ENCODE peak calls at places on chromosomes 11 and 22, in seven cellular contexts. One of them, this sample, is unnamed.
A peak's percentile ranks its signal among the peaks of the same experiment; 100 is the strongest.

GRCh38 chr11:17585911-17586695 is 39.0 kb downstream of the OTOG start:
- DNase-seq in tibial nerve: no peak
- DNase-seq in body of pancreas: no peak
- DNase-seq in A549: no peak
- DNase-seq in Calu3: no peak
- DNase-seq in GM13977: no peak
- DNase-seq in HFFc6: no peak
- DNase-seq in this sample: no peak

GRCh38 chr11:19714387-19715363 is 2.0 kb downstream of the NAV2 start:
- DNase-seq in tibial nerve: no peak
- DNase-seq in body of pancreas: peak; percentile 63
- DNase-seq in A549: peak; percentile 17
- DNase-seq in Calu3: no peak
- DNase-seq in GM13977: no peak
- DNase-seq in HFFc6: peak; percentile 55
- DNase-seq in this sample: peak; percentile 56

GRCh38 chr11:62508336-62509058 is 38.1 kb downstream of the AHNAK start:
- DNase-seq in tibial nerve: peak; percentile 73
- DNase-seq in body of pancreas: peak; percentile 80
- DNase-seq in A549: peak; percentile 88
- DNase-seq in Calu3: peak; percentile 74
- DNase-seq in GM13977: no peak
- DNase-seq in HFFc6: peak; percentile 32
- DNase-seq in this sample: peak; percentile 80

GRCh38 chr22:28799125-28799833 is 1.1 kb downstream of the XBP1 start:
- DNase-seq in tibial nerve: peak; percentile 44
- DNase-seq in body of pancreas: peak; percentile 53
- DNase-seq in A549: peak; percentile 83
- DNase-seq in Calu3: peak; percentile 56
- DNase-seq in GM13977: peak; percentile 57
- DNase-seq in HFFc6: peak; percentile 89
- DNase-seq in this sample: peak; percentile 98

GRCh38 chr11:14213006-14213405 is 146.0 kb downstream of the RRAS2 start:
- DNase-seq in tibial nerve: no peak
- DNase-seq in body of pancreas: no peak
- DNase-seq in A549: no peak
- DNase-seq in Calu3: no peak
- DNase-seq in GM13977: no peak
- DNase-seq in HFFc6: no peak
- DNase-seq in this sample: no peak

GRCh38 chr11:43129329-43129728 is 182.5 kb upstream of the API5 start:
- DNase-seq in tibial nerve: no peak
- DNase-seq in body of pancreas: no peak
- DNase-seq in A549: no peak
- DNase-seq in Calu3: no peak
- DNase-seq in GM13977: no peak
- DNase-seq in HFFc6: no peak
- DNase-seq in this sample: no peak

GRCh38 chr22:48708558-48709245 is 1119.0 kb downstream of the BRD1 start:
- DNase-seq in tibial nerve: no peak
- DNase-seq in body of pancreas: no peak
- DNase-seq in A549: no peak
- DNase-seq in Calu3: no peak
- DNase-seq in GM13977: no peak
- DNase-seq in HFFc6: no peak
- DNase-seq in this sample: no peak

GRCh38 chr22:44691796-44692661 is 10.0 kb upstream of the PRR5 start:
- DNase-seq in tibial nerve: no peak
- DNase-seq in body of pancreas: no peak
- DNase-seq in A549: no peak
- DNase-seq in Calu3: peak; percentile 29
- DNase-seq in GM13977: no peak
- DNase-seq in HFFc6: no peak
- DNase-seq in this sample: no peak

GRCh38 chr11:86116996-86117705 is 48.3 kb upstream of the PICALM start:
- DNase-seq in tibial nerve: no peak
- DNase-seq in body of pancreas: no peak
- DNase-seq in A549: peak; percentile 30
- DNase-seq in Calu3: no peak
- DNase-seq in GM13977: no peak
- DNase-seq in HFFc6: peak; percentile 41
- DNase-seq in this sample: peak; percentile 23

GRCh38 chr22:35276019-35276418 is 18.7 kb downstream of the HMGXB4 start:
- DNase-seq in tibial nerve: no peak
- DNase-seq in body of pancreas: no peak
- DNase-seq in A549: no peak
- DNase-seq in Calu3: no peak
- DNase-seq in GM13977: no peak
- DNase-seq in HFFc6: no peak
- DNase-seq in this sample: no peak

GRCh38 chr22:46815896-46816721 is 53.7 kb downstream of the TBC1D22A start:
- DNase-seq in tibial nerve: no peak
- DNase-seq in body of pancreas: peak; percentile 36
- DNase-seq in A549: no peak
- DNase-seq in Calu3: peak; percentile 27
- DNase-seq in GM13977: no peak
- DNase-seq in HFFc6: peak; percentile 48
- DNase-seq in this sample: peak; percentile 30

GRCh38 chr22:46112405-46112804 is 37.9 kb upstream of the PPARA start:
- DNase-seq in tibial nerve: no peak
- DNase-seq in body of pancreas: no peak
- DNase-seq in A549: no peak
- DNase-seq in Calu3: no peak
- DNase-seq in GM13977: no peak
- DNase-seq in HFFc6: no peak
- DNase-seq in this sample: no peak

GRCh38 chr11:99781074-99781473 is 760.3 kb downstream of the CNTN5 start:
- DNase-seq in tibial nerve: no peak
- DNase-seq in body of pancreas: no peak
- DNase-seq in A549: no peak
- DNase-seq in Calu3: no peak
- DNase-seq in GM13977: no peak
- DNase-seq in HFFc6: no peak
- DNase-seq in this sample: no peak
- TF ChIP-seq CTCF in tibial nerve: no peak
- TF ChIP-seq CTCF in body of pancreas: no peak
- TF ChIP-seq CTCF in A549: no peak
- TF ChIP-seq CTCF in Calu3: no peak
- TF ChIP-seq CTCF in GM13977: no peak
- TF ChIP-seq CTCF in HFFc6: no peak
- TF ChIP-seq CTCF in this sample: no peak

GRCh38 chr11:96185220-96185768 is 157.7 kb downstream of the MAML2 start:
- DNase-seq in tibial nerve: no peak
- DNase-seq in body of pancreas: no peak
- DNase-seq in A549: no peak
- DNase-seq in Calu3: no peak
- DNase-seq in GM13977: peak; percentile 43
- DNase-seq in HFFc6: no peak
- DNase-seq in this sample: no peak

GRCh38 chr11:96179905-96180304 is 163.1 kb downstream of the MAML2 start:
- DNase-seq in tibial nerve: no peak
- DNase-seq in body of pancreas: no peak
- DNase-seq in A549: no peak
- DNase-seq in Calu3: no peak
- DNase-seq in GM13977: no peak
- DNase-seq in HFFc6: no peak
- DNase-seq in this sample: no peak

GRCh38 chr11:96178014-96178745 is 164.8 kb downstream of the MAML2 start:
- DNase-seq in tibial nerve: no peak
- DNase-seq in body of pancreas: no peak
- DNase-seq in A549: no peak
- DNase-seq in Calu3: no peak
- DNase-seq in GM13977: no peak
- DNase-seq in HFFc6: no peak
- DNase-seq in this sample: no peak

GRCh38 chr11:96177132-96177531 is 165.9 kb downstream of the MAML2 start:
- DNase-seq in tibial nerve: no peak
- DNase-seq in body of pancreas: no peak
- DNase-seq in A549: no peak
- DNase-seq in Calu3: no peak
- DNase-seq in GM13977: no peak
- DNase-seq in HFFc6: no peak
- DNase-seq in this sample: no peak

GRCh38 chr11:96180341-96180740 is 162.7 kb downstream of the MAML2 start:
- DNase-seq in tibial nerve: no peak
- DNase-seq in body of pancreas: no peak
- DNase-seq in A549: no peak
- DNase-seq in Calu3: no peak
- DNase-seq in GM13977: no peak
- DNase-seq in HFFc6: no peak
- DNase-seq in this sample: no peak
- TF ChIP-seq CTCF in tibial nerve: no peak
- TF ChIP-seq CTCF in body of pancreas: no peak
- TF ChIP-seq CTCF in A549: no peak
- TF ChIP-seq CTCF in Calu3: no peak
- TF ChIP-seq CTCF in GM13977: no peak
- TF ChIP-seq CTCF in HFFc6: no peak
- TF ChIP-seq CTCF in this sample: no peak

DNA sequence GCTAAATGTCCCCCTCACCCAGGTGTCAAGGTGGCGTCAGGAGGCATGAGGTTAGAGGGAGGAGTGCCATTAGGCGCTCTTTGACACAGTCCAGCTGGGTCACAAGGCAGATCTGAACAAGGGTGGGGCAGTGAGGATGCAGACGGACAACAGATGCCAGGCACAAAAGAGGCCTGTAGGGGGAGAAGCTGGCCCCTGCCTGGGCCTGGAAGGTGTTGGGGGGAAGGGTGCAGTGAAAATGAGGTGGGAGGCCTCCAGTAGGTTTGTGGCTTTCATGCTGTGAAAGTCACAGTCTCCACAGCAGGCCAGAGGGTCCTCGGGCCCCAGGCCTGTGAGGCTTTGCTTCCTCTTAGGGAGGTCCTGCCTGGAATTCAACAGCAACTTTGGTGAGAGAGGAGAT is 85.0 kb upstream of the PLET1 start:
- DNase-seq in tibial nerve: no peak
- DNase-seq in body of pancreas: no peak
- DNase-seq in A549: no peak
- DNase-seq in Calu3: no peak
- DNase-seq in GM13977: no peak
- DNase-seq in HFFc6: no peak
- DNase-seq in this sample: no peak
- TF ChIP-seq CTCF in tibial nerve: no peak
- TF ChIP-seq CTCF in body of pancreas: no peak
- TF ChIP-seq CTCF in A549: no peak
- TF ChIP-seq CTCF in Calu3: no peak
- TF ChIP-seq CTCF in GM13977: no peak
- TF ChIP-seq CTCF in HFFc6: peak; percentile 20
- TF ChIP-seq CTCF in this sample: no peak

GRCh38 chr11:69250503-69251393 is 43.2 kb upstream of the MYEOV start:
- DNase-seq in tibial nerve: no peak
- DNase-seq in body of pancreas: no peak
- DNase-seq in A549: no peak
- DNase-seq in Calu3: no peak
- DNase-seq in GM13977: no peak
- DNase-seq in HFFc6: no peak
- DNase-seq in this sample: no peak

GRCh38 chr11:69253028-69253427 is 40.9 kb upstream of the MYEOV start:
- DNase-seq in tibial nerve: no peak
- DNase-seq in body of pancreas: no peak
- DNase-seq in A549: peak; percentile 49
- DNase-seq in Calu3: peak; percentile 29
- DNase-seq in GM13977: no peak
- DNase-seq in HFFc6: peak; percentile 76
- DNase-seq in this sample: peak; percentile 74

GRCh38 chr11:69251639-69252493 is 42.1 kb upstream of the MYEOV start:
- DNase-seq in tibial nerve: no peak
- DNase-seq in body of pancreas: peak; percentile 91
- DNase-seq in A549: no peak
- DNase-seq in Calu3: peak; percentile 58
- DNase-seq in GM13977: no peak
- DNase-seq in HFFc6: no peak
- DNase-seq in this sample: no peak

GRCh38 chr11:69249641-69250502 is 44.1 kb upstream of the MYEOV start:
- DNase-seq in tibial nerve: no peak
- DNase-seq in body of pancreas: no peak
- DNase-seq in A549: no peak
- DNase-seq in Calu3: no peak
- DNase-seq in GM13977: no peak
- DNase-seq in HFFc6: no peak
- DNase-seq in this sample: peak; percentile 63

DNA sequence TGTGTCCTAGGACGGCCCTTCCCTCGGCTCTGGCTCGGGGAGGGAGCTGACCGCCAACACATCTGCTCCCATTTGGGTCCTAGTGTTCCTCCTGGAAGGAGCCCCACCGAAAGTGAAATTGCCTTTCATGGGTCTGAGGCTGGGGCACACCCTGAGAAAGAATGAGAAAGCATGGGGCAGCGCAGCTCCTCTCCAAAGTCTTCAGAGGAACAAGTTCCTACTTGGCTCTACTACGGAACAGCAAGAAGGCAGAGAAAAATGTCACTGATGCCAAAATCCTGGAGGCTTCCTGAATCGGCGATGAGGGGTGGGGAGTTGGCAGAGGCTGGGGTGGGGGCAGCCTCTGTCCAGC is 41.5 kb upstream of the MYEOV start:
- DNase-seq in tibial nerve: no peak
- DNase-seq in body of pancreas: no peak
- DNase-seq in A549: no peak
- DNase-seq in Calu3: no peak
- DNase-seq in GM13977: no peak
- DNase-seq in HFFc6: no peak
- DNase-seq in this sample: peak; percentile 42
- TF ChIP-seq CTCF in tibial nerve: no peak
- TF ChIP-seq CTCF in body of pancreas: no peak
- TF ChIP-seq CTCF in A549: no peak
- TF ChIP-seq CTCF in Calu3: no peak
- TF ChIP-seq CTCF in GM13977: no peak
- TF ChIP-seq CTCF in HFFc6: no peak
- TF ChIP-seq CTCF in this sample: no peak

This sample was measured in AG10803.